ENCODE peak calls at places on chromosomes 4 and X, in four cellular contexts. V, U, W and Y are unnamed samples.

GRCh38 chr4:173415092-173415491 is 16.2 kb upstream of the SCRG1 start:
- DNase-seq in W (no peak), V (no peak), U (no peak), Y (no peak)

GRCh38 chrX:65690057-65690855 is 22.8 kb downstream of the MSN start:
- DNase-seq in U (no peak), V (no peak), W (no peak), Y (no peak)

GRCh38 chr4:164446516-164446915 is 307.4 kb upstream of the SMIM31 start:
- DNase-seq in V (no peak), U (no peak), W (no peak), Y (no peak)

GRCh38 chr4:183354213-183354612 is 32.0 kb upstream of the CLDN24 start:
- DNase-seq in W (no peak), V (no peak), U (no peak), Y (no peak)

GRCh38 chr4:94939791-94940530 is 182.2 kb downstream of the BMPR1B start:
- DNase-seq in W (no peak), V (no peak), U (no peak), Y (no peak)

GRCh38 chrX:109125304-109125703 is 356.6 kb downstream of the GUCY2F start:
- DNase-seq in W (no peak), V (no peak), U (no peak), Y (no peak)

GRCh38 chr4:73348185-73348584 is 55.9 kb upstream of the ALB start:
- DNase-seq in W (no peak), U (no peak), V (no peak), Y (no peak)

GRCh38 chrX:105460366-105460765 is 239.9 kb upstream of the TEX13A start:
- DNase-seq in W (no peak), U (no peak), V (no peak), Y (no peak)

GRCh38 chr4:26434030-26434639 is 56.1 kb downstream of the CCKAR start:
- DNase-seq in V (no peak), U (no peak), W (no peak), Y (no peak)

GRCh38 chrX:37862851-37863250 is 15.5 kb upstream of the DYNLT3 start:
- DNase-seq in V (no peak), W (no peak), U (no peak), Y (no peak)

GRCh38 chr4:68906238-68907137 is 45.1 kb downstream of the UGT2A3 start:
- DNase-seq in V (no peak), U (peak), W (no peak), Y (no peak)

GRCh38 chr4:1337376-1337831 is 9.6 kb upstream of the UVSSA start:
- DNase-seq in V (no peak), U (no peak), W (no peak), Y (no peak)

GRCh38 chrX:3326721-3327120 is 19.7 kb downstream of the MXRA5 start:
- DNase-seq in W (no peak), V (no peak), U (no peak), Y (no peak)

GRCh38 chr4:174522183-174523002 is at the start of gene HPGD:
- DNase-seq in W (peak), U (peak), V (peak), Y (peak)

GRCh38 chr4:99458911-99459447 is 23.8 kb upstream of the ADH7 start:
- DNase-seq in U (no peak), V (no peak), W (no peak), Y (no peak)

GRCh38 chr4:1510931-1511330 is 104.7 kb upstream of the NKX1-1 start:
- DNase-seq in U (no peak), V (peak), W (no peak), Y (no peak)

GRCh38 chr4:182978152-182978827 is 61.1 kb upstream of the DCTD start:
- DNase-seq in W (no peak), V (no peak), U (no peak), Y (peak)

GRCh38 chr4:141118381-141118780 is 14.9 kb downstream of the RNF150 start:
- DNase-seq in W (no peak), U (no peak), V (no peak), Y (no peak)

GRCh38 chr4:181548873-181549541 is 694.2 kb upstream of the TENM3 start:
- DNase-seq in U (no peak), W (no peak), V (no peak), Y (no peak)

GRCh38 chr4:133045288-133045687 is 103.8 kb upstream of the PCDH10 start:
- DNase-seq in W (no peak), V (no peak), U (no peak), Y (no peak)

GRCh38 chr4:107994894-107995293 is 5.2 kb downstream of the HADH start:
- DNase-seq in U (no peak), W (no peak), V (no peak), Y (no peak)

GRCh38 chr4:4735870-4736269 is 123.6 kb upstream of the MSX1 start:
- DNase-seq in W (no peak), V (no peak), U (no peak), Y (no peak)

GRCh38 chr4:18859468-18859867 is 837.9 kb upstream of the LCORL start:
- DNase-seq in V (no peak), W (peak), U (no peak), Y (no peak)

GRCh38 chrX:111010151-111010550 is 85.8 kb upstream of the PAK3 start:
- DNase-seq in U (no peak), V (no peak), W (no peak), Y (no peak)

GRCh38 chrX:102516314-102516936 is at the start of gene TMSB15A:
- DNase-seq in W (peak), U (peak), V (peak), Y (peak)

GRCh38 chrX:10512741-10513140 is 107.6 kb downstream of the MID1 start:
- DNase-seq in U (no peak), V (no peak), W (no peak), Y (no peak)

GRCh38 chrX:145393702-145394235 is 146.5 kb downstream of the SPANXN1 start:
- DNase-seq in W (no peak), V (no peak), U (no peak), Y (no peak)

GRCh38 chr4:3797831-3798500 is 31.8 kb downstream of the ADRA2C start:
- DNase-seq in U (no peak), V (peak), W (no peak), Y (no peak)

GRCh38 chr4:82561745-82562552 is at the start of gene TMEM150C:
- DNase-seq in W (peak), U (peak), V (no peak), Y (peak)

GRCh38 chr4:46856347-46856746 is 52.7 kb downstream of the COX7B2 start:
- DNase-seq in V (no peak), W (no peak), U (no peak), Y (no peak)

GRCh38 chrX:149937881-149938426 is 337 bp downstream of the EOLA2 start:
- DNase-seq in U (no peak), V (peak), W (peak), Y (no peak)

GRCh38 chr4:102299708-102300107 is 45.6 kb downstream of the SLC39A8 start:
- DNase-seq in V (peak), U (peak), W (peak), Y (peak)

GRCh38 chrX:55839480-55839879 is 121.9 kb downstream of the RRAGB start:
- DNase-seq in U (peak), W (peak), V (no peak), Y (no peak)

GRCh38 chr4:123351713-123352112 is 44.9 kb upstream of the SPRY1 start:
- DNase-seq in U (peak), V (no peak), W (no peak), Y (no peak)

GRCh38 chrX:45347877-45348675 is 147.4 kb upstream of the DIPK2B start:
- DNase-seq in U (no peak), W (no peak), V (no peak), Y (no peak)

DNA sequence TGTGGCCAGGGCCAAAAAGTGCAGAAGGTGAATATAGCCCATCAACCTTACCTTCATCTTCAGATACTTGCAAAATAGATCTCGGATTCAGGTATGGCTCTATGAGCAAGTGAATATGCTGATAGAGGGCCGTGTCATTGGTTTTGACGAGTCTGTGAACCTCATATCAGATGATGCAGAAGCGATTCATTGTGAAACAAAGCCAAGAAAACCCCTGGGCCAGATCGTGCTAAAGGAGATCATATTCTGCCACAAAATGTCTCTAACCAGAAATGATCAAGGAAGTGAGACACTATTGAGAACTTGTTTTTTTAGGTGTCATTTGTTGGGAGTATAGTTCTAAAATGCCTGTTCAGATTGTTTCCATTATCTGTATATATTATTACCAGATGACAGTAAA is 48.3 kb downstream of the PDK3 start:
- DNase-seq in W (no peak), V (no peak), U (no peak), Y (peak)
- TF ChIP-seq CTCF in W (no peak), V (no peak), U (no peak), Y (no peak)

DNA sequence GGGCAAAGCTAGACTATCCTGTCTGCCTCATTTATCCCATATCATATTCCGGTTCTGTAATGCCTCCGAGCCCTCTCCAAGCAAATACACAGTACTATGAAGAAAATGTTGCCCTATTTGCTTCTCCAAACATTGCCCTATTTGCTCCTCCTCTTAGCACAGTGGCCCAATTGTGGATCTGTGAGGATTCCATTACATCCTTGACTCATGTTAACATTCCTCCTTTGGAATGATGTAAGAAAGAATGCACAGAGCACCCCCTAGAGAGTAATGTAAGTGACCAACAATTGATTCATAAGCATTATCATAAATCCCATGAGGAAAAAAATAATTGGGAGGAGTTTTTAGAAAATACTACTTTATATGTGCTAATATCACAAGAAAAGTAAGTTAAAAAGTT is 11.3 kb upstream of the BTC start:
- DNase-seq in W (no peak), V (no peak), U (no peak), Y (no peak)
- TF ChIP-seq CTCF in W (no peak), V (no peak), U (no peak), Y (no peak)

DNA sequence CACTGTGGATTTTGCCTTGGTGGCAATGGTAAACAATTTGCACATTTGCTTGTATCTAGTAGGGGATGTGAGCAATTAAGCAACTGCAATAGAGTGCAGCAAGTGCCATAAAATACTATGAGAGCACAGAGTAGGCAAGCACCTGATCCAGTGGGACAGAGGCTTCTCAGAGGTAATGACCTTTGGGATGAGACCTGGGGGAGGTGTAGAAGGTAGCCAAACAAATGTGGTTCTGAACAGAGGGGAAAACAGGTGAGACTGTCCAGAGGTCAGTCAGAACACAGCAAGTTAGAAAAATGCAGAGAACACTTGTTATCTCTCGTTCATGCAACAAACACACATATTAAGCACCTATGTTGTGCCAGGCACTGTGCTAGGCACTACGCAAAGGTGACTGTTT is 21.4 kb upstream of the ANK2 start:
- DNase-seq in U (no peak), W (no peak), V (no peak), Y (no peak)
- TF ChIP-seq CTCF in U (no peak), W (no peak), V (no peak), Y (no peak)

GRCh38 chr4:89298788-89299152 is 8.8 kb downstream of the GPRIN3 start:
- DNase-seq in V (no peak), W (no peak), U (no peak), Y (no peak)
- TF ChIP-seq CTCF in V (no peak), W (no peak), U (no peak), Y (no peak)

DNA sequence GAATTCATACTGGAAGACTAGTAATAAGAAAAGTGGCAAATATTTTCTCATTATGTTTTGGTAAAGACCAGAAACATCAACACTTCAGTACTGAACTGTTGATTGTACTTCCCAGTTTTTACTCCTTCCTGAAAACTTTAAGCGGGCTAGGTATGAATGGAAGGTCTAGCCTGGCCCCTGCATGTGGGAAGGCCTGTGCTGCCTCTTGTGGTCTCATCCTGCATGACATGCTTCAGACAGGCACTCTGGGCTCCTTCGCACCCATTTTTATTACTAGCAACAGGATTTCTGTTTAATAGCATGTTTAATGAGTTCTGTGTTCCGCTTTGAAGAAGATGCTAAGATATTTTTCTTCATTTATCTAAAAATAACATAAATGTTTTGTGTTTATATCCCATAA is 279.1 kb downstream of the ANK2 start:
- DNase-seq in W (peak), U (no peak), V (no peak), Y (no peak)
- TF ChIP-seq CTCF in W (peak), U (no peak), V (peak), Y (no peak)

GRCh38 chrX:13472975-13473665 is 96.3 kb upstream of the EGFL6 start:
- DNase-seq in V (no peak), W (no peak), U (no peak), Y (no peak)
- TF ChIP-seq CTCF in V (no peak), W (no peak), U (no peak), Y (no peak)